ENCODE peak calls at places on chromosome 19, in four cellular contexts. C is breast epithelium, N is progenitor cell of endocrine pancreas, F is heart left ventricle. J is an unnamed sample.

GRCh38 chr19:12676384-12676792 is 5.3 kb downstream of the DHPS start:
- DNase-seq in N (peak; percentile 88), F (peak; percentile 84), C (peak; percentile 83), J (peak; percentile 96)

GRCh38 chr19:806815-807421 is 9.7 kb downstream of the PTBP1 start:
- DNase-seq in N (no peak), C (no peak), F (no peak), J (no peak)

GRCh38 chr19:11096210-11096841 is 7.1 kb downstream of the LDLR start:
- DNase-seq in C (no peak), N (no peak), F (peak; percentile 79), J (no peak)

GRCh38 chr19:33878136-33878535 is 81.5 kb downstream of the KCTD15 start:
- DNase-seq in F (no peak), N (no peak), C (peak; percentile 12), J (no peak)

GRCh38 chr19:16571689-16572331 is 405 bp downstream of the SLC35E1 start:
- DNase-seq in C (no peak), F (peak; percentile 44), N (no peak), J (no peak)

GRCh38 chr19:31897292-31897691 is 448.1 kb upstream of the ZNF507 start:
- DNase-seq in F (no peak), C (no peak), N (no peak), J (no peak)

GRCh38 chr19:29653398-29653797 is 11.9 kb upstream of the PLEKHF1 start:
- DNase-seq in C (no peak), F (no peak), N (no peak), J (no peak)

GRCh38 chr19:17001603-17002183 is 24.9 kb downstream of the CPAMD8 start:
- DNase-seq in F (no peak), N (no peak), C (no peak), J (no peak)

GRCh38 chr19:843180-843835 is 2.5 kb downstream of the PRTN3 start:
- DNase-seq in F (no peak), N (no peak), C (no peak), J (no peak)

GRCh38 chr19:17268754-17269153 is 1.5 kb downstream of the BABAM1 start:
- DNase-seq in F (no peak), C (no peak), N (no peak), J (no peak)

GRCh38 chr19:11587302-11587972 is 9.8 kb upstream of the ZNF627 start:
- DNase-seq in C (peak; percentile 76), F (peak; percentile 73), N (peak; percentile 70), J (peak; percentile 77)

GRCh38 chr19:52923782-52924593 is 760 bp upstream of the ZNF888 start:
- DNase-seq in C (no peak), F (peak; percentile 72), N (no peak), J (no peak)

GRCh38 chr19:46493236-46494114 is 2.2 kb downstream of the PNMA8B start:
- DNase-seq in F (peak; percentile 46), C (no peak), N (no peak), J (no peak)

GRCh38 chr19:28468701-28469459 is 744.1 kb downstream of the UQCRFS1 start:
- DNase-seq in F (no peak), N (no peak), C (no peak), J (no peak)

GRCh38 chr19:21022996-21023395 is 2.5 kb downstream of the ZNF430 start:
- DNase-seq in N (no peak), C (no peak), F (no peak), J (no peak)

GRCh38 chr19:2209408-2209807 is 26.7 kb downstream of the PLEKHJ1 start:
- DNase-seq in F (no peak), N (no peak), C (no peak), J (no peak)

GRCh38 chr19:34317311-34317927 is 47.6 kb upstream of the GPI start:
- DNase-seq in F (no peak), C (no peak), N (no peak), J (no peak)

GRCh38 chr19:35730326-35730725 is 11.9 kb downstream of the IGFLR1 start:
- DNase-seq in C (no peak), F (no peak), N (no peak), J (no peak)

DNA sequence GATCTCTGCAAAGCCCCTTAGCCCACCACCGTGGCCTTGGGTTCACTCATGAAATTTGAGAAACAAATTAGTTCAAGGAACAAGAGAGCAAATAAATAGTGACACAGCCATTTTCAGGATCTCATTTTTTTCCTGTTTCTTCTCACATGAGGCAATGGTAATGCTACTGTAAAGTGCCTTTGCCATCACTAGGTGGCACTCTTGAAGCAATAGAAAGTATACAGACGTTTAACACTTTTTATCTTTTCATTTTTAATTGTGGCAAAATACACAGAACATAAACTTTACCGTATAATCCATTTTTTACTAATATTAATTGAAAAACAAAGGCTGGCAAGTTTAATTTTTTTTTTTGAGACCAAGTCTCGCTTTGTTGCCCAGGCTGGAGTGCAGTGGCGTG is 76.9 kb upstream of the ZNF835 start:
- DNase-seq in F (no peak), N (no peak), C (no peak), J (no peak)
- TF ChIP-seq CTCF in F (peak; percentile 33), N (no peak), C (no peak), J (peak; percentile 85)

GRCh38 chr19:41353466-41354342 is at the start of gene TGFB1:
- DNase-seq in N (peak; percentile 66), F (peak; percentile 92), C (peak; percentile 78), J (peak; percentile 97)

GRCh38 chr19:41351339-41352245 is 2.1 kb downstream of the TGFB1 start:
- DNase-seq in F (peak; percentile 74), N (no peak), C (no peak), J (no peak)

GRCh38 chr19:41354343-41354974 is 737 bp upstream of the TGFB1 start:
- DNase-seq in F (peak; percentile 36), N (no peak), C (no peak), J (no peak)

GRCh38 chr19:41352279-41352608 is 1.5 kb downstream of the TGFB1 start:
- DNase-seq in C (no peak), N (no peak), F (no peak), J (no peak)

DNA sequence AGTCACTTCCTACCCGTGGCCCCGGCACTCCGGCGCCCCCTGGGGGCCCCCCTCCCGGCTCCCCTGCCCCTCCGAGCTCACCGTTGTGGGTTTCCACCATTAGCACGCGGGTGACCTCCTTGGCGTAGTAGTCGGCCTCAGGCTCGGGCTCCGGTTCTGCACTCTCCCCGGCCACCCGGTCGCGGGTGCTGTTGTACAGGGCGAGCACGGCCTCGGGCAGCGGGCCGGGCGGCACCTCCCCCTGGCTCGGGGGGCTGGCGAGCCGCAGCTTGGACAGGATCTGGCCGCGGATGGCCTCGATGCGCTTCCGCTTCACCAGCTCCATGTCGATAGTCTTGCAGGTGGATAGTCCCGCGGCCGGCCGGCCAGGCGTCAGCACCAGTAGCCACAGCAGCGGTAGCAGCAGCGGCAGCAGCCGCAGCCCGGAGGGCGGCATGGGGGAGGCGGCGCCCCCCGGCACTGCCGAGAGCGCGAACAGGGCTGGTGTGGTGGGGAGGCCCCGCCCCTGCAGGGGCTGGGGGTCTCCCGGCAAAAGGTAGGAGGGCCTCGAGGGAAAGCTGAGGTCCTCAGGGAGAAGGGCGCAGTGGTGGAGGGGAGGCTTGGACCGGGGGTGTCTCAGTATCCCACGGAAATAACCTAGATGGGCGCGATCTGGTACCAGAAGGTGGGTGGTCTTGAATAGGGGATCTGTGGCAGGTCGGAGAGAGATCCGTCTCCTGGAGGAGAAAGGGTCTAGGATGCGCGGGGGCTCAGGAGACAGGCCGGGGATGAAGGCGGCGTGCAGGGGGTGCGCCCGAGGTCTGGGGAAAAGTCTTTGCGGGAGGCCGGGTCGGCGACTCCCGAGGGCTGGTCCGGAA is 885 bp downstream of the TGFB1 start:
- DNase-seq in N (peak; percentile 41), C (no peak), F (peak; percentile 75), J (no peak)
- TF ChIP-seq CTCF in N (peak; percentile 52), C (no peak), F (peak; percentile 18), J (peak; percentile 29)

GRCh38 chr19:39310558-39311311 is 9.9 kb downstream of the LRFN1 start:
- DNase-seq in C (no peak), N (no peak), F (no peak), J (no peak)
- TF ChIP-seq CTCF in C (no peak), N (no peak), F (no peak), J (no peak)

GRCh38 chr19:50333235-50333736 is 4.1 kb upstream of the KCNC3 start:
- DNase-seq in F (peak; percentile 96), N (peak; percentile 88), C (peak; percentile 94), J (peak; percentile 66)
- TF ChIP-seq CTCF in F (no peak), N (peak; percentile 8), C (no peak), J (no peak)

GRCh38 chr19:38145627-38146026 is 78.4 kb downstream of the DPF1 start:
- DNase-seq in C (no peak), N (no peak), F (no peak), J (no peak)

GRCh38 chr19:38144667-38145066 is 79.4 kb downstream of the DPF1 start:
- DNase-seq in N (no peak), F (no peak), C (no peak), J (no peak)

GRCh38 chr19:38141108-38141507 is 82.9 kb downstream of the DPF1 start:
- DNase-seq in C (no peak), N (no peak), F (no peak), J (no peak)

GRCh38 chr19:38142176-38143035 is 81.6 kb downstream of the DPF1 start:
- DNase-seq in C (no peak), F (peak; percentile 73), N (peak; percentile 38), J (peak; percentile 88)

DNA sequence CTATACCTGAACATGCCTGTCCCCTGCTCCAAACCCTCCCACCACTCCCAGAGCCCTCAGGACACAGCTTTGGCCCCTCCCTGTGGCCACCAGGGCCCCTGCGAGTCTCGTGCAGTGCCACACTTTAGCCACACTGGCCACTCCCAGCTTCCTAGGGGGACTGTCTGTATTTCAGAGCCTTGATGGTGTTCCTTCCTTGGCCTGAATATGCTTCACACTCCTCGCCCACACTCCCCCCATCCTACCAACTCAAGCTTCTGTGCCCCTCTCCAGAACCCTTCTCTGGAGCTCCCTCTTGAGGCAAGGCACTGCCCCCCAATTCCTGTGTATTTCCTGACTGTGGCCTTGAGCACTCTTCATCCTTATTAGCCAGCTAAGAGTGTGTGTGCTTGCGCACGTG is 80.2 kb downstream of the DPF1 start:
- DNase-seq in F (no peak), C (no peak), N (no peak), J (no peak)
- TF ChIP-seq CTCF in F (no peak), C (no peak), N (no peak), J (peak; percentile 20)

DNA sequence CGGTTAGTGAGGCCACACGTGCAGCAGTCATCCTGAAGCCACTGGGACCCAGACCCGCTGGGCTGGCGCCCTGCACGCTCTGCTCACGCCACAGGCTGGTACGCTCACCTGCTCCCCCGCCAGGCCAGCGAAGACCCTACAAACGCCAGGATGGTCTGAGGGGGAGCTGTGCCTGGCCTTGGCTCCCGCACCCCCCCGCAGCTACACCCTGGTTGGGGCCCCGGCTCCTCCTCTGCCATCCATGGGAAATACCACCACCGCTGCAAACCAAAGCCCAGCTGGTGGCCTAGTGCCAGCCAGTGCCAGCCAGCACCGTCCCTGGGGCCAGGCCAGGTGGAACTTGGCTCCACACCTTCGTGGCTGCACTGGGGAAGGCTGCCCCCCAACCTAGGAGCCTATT is 23.3 kb upstream of the CACTIN start:
- DNase-seq in F (no peak), C (peak; percentile 70), N (no peak), J (no peak)
- TF ChIP-seq CTCF in F (no peak), C (no peak), N (no peak), J (no peak)

J was measured in D721Med.